ENCODE peak calls at places on chromosomes 6 and 20, in ten cellular contexts. One of them, this sample, is unnamed.
A peak's percentile ranks its signal among the peaks of the same experiment; 100 is the strongest.

GRCh38 chr6:101090281-101090680 is 209.2 kb upstream of the ASCC3 start:
- DNase-seq in fibroblast of lung: no peak
- DNase-seq in neural crest cell: no peak
- DNase-seq in ecto neural progenitor cell: no peak
- DNase-seq in amniotic stem cell: no peak
- DNase-seq in T-cell: no peak
- DNase-seq in non-pigmented ciliary epithelial cell: no peak
- DNase-seq in activated naive CD4-positive, alpha-beta T cell: no peak
- DNase-seq in activated CD8-positive, alpha-beta T cell treated with anti-CD3 and anti-CD28 coated beads for 36 hours: no peak
- DNase-seq in nucleus accumbens: no peak
- DNase-seq in this sample: no peak

GRCh38 chr20:13684566-13685222 is 46.0 kb upstream of the TASP1 start:
- DNase-seq in activated naive CD4-positive, alpha-beta T cell: no peak
- DNase-seq in T-cell: no peak
- DNase-seq in nucleus accumbens: no peak
- DNase-seq in ecto neural progenitor cell: no peak
- DNase-seq in fibroblast of lung: no peak
- DNase-seq in amniotic stem cell: no peak
- DNase-seq in activated CD8-positive, alpha-beta T cell treated with anti-CD3 and anti-CD28 coated beads for 36 hours: no peak
- DNase-seq in neural crest cell: no peak
- DNase-seq in non-pigmented ciliary epithelial cell: no peak
- DNase-seq in this sample: no peak

GRCh38 chr20:57469418-57470211 is 55.3 kb downstream of the CTCFL start:
- DNase-seq in ecto neural progenitor cell: no peak
- DNase-seq in activated naive CD4-positive, alpha-beta T cell: no peak
- DNase-seq in nucleus accumbens: no peak
- DNase-seq in neural crest cell: no peak
- DNase-seq in amniotic stem cell: no peak
- DNase-seq in fibroblast of lung: no peak
- DNase-seq in activated CD8-positive, alpha-beta T cell treated with anti-CD3 and anti-CD28 coated beads for 36 hours: no peak
- DNase-seq in non-pigmented ciliary epithelial cell: no peak
- DNase-seq in T-cell: no peak
- DNase-seq in this sample: no peak

GRCh38 chr6:13378669-13379590 is 50.6 kb upstream of the TBC1D7 start:
- DNase-seq in ecto neural progenitor cell: no peak
- DNase-seq in T-cell: no peak
- DNase-seq in fibroblast of lung: no peak
- DNase-seq in amniotic stem cell: no peak
- DNase-seq in nucleus accumbens: no peak
- DNase-seq in non-pigmented ciliary epithelial cell: no peak
- DNase-seq in activated naive CD4-positive, alpha-beta T cell: no peak
- DNase-seq in neural crest cell: no peak
- DNase-seq in activated CD8-positive, alpha-beta T cell treated with anti-CD3 and anti-CD28 coated beads for 36 hours: no peak
- DNase-seq in this sample: no peak

GRCh38 chr20:20211988-20212518 is 155.9 kb upstream of the INSM1 start:
- DNase-seq in nucleus accumbens: no peak
- DNase-seq in activated naive CD4-positive, alpha-beta T cell: no peak
- DNase-seq in neural crest cell: no peak
- DNase-seq in fibroblast of lung: no peak
- DNase-seq in non-pigmented ciliary epithelial cell: no peak
- DNase-seq in amniotic stem cell: no peak
- DNase-seq in ecto neural progenitor cell: no peak
- DNase-seq in activated CD8-positive, alpha-beta T cell treated with anti-CD3 and anti-CD28 coated beads for 36 hours: no peak
- DNase-seq in T-cell: no peak
- DNase-seq in this sample: no peak

GRCh38 chr6:6164367-6164766 is 156.1 kb downstream of the F13A1 start:
- DNase-seq in non-pigmented ciliary epithelial cell: no peak
- DNase-seq in neural crest cell: no peak
- DNase-seq in T-cell: no peak
- DNase-seq in nucleus accumbens: no peak
- DNase-seq in amniotic stem cell: no peak
- DNase-seq in activated naive CD4-positive, alpha-beta T cell: no peak
- DNase-seq in activated CD8-positive, alpha-beta T cell treated with anti-CD3 and anti-CD28 coated beads for 36 hours: no peak
- DNase-seq in ecto neural progenitor cell: no peak
- DNase-seq in fibroblast of lung: no peak
- DNase-seq in this sample: no peak

GRCh38 chr6:8182209-8182845 is 80.0 kb upstream of the EEF1E1 start:
- DNase-seq in nucleus accumbens: no peak
- DNase-seq in neural crest cell: no peak
- DNase-seq in fibroblast of lung: peak; percentile 40
- DNase-seq in amniotic stem cell: no peak
- DNase-seq in non-pigmented ciliary epithelial cell: no peak
- DNase-seq in activated naive CD4-positive, alpha-beta T cell: no peak
- DNase-seq in ecto neural progenitor cell: no peak
- DNase-seq in T-cell: no peak
- DNase-seq in activated CD8-positive, alpha-beta T cell treated with anti-CD3 and anti-CD28 coated beads for 36 hours: no peak
- DNase-seq in this sample: no peak

GRCh38 chr6:149478631-149479314 is 6.0 kb downstream of the ZC3H12D start:
- DNase-seq in non-pigmented ciliary epithelial cell: no peak
- DNase-seq in T-cell: no peak
- DNase-seq in fibroblast of lung: no peak
- DNase-seq in neural crest cell: no peak
- DNase-seq in nucleus accumbens: no peak
- DNase-seq in activated CD8-positive, alpha-beta T cell treated with anti-CD3 and anti-CD28 coated beads for 36 hours: no peak
- DNase-seq in activated naive CD4-positive, alpha-beta T cell: no peak
- DNase-seq in ecto neural progenitor cell: no peak
- DNase-seq in amniotic stem cell: no peak
- DNase-seq in this sample: no peak

GRCh38 chr20:45783656-45784294 is 7.9 kb downstream of the WFDC3 start:
- DNase-seq in amniotic stem cell: no peak
- DNase-seq in non-pigmented ciliary epithelial cell: no peak
- DNase-seq in fibroblast of lung: no peak
- DNase-seq in T-cell: no peak
- DNase-seq in ecto neural progenitor cell: no peak
- DNase-seq in neural crest cell: no peak
- DNase-seq in activated CD8-positive, alpha-beta T cell treated with anti-CD3 and anti-CD28 coated beads for 36 hours: no peak
- DNase-seq in nucleus accumbens: no peak
- DNase-seq in activated naive CD4-positive, alpha-beta T cell: no peak
- DNase-seq in this sample: no peak

GRCh38 chr20:36745234-36745926 is 510 bp downstream of the NDRG3 start:
- DNase-seq in neural crest cell: no peak
- DNase-seq in amniotic stem cell: no peak
- DNase-seq in ecto neural progenitor cell: no peak
- DNase-seq in activated naive CD4-positive, alpha-beta T cell: no peak
- DNase-seq in T-cell: no peak
- DNase-seq in activated CD8-positive, alpha-beta T cell treated with anti-CD3 and anti-CD28 coated beads for 36 hours: peak; percentile 64
- DNase-seq in fibroblast of lung: no peak
- DNase-seq in nucleus accumbens: no peak
- DNase-seq in non-pigmented ciliary epithelial cell: no peak
- DNase-seq in this sample: no peak

GRCh38 chr20:15257071-15257470 is 919.7 kb upstream of the FLRT3 start:
- DNase-seq in non-pigmented ciliary epithelial cell: no peak
- DNase-seq in amniotic stem cell: no peak
- DNase-seq in activated naive CD4-positive, alpha-beta T cell: no peak
- DNase-seq in fibroblast of lung: no peak
- DNase-seq in T-cell: no peak
- DNase-seq in neural crest cell: no peak
- DNase-seq in ecto neural progenitor cell: no peak
- DNase-seq in nucleus accumbens: no peak
- DNase-seq in activated CD8-positive, alpha-beta T cell treated with anti-CD3 and anti-CD28 coated beads for 36 hours: no peak
- DNase-seq in this sample: no peak

GRCh38 chr6:36973190-36973589 is 12.8 kb downstream of the MTCH1 start:
- DNase-seq in fibroblast of lung: no peak
- DNase-seq in neural crest cell: no peak
- DNase-seq in activated naive CD4-positive, alpha-beta T cell: no peak
- DNase-seq in T-cell: no peak
- DNase-seq in non-pigmented ciliary epithelial cell: no peak
- DNase-seq in activated CD8-positive, alpha-beta T cell treated with anti-CD3 and anti-CD28 coated beads for 36 hours: no peak
- DNase-seq in nucleus accumbens: no peak
- DNase-seq in ecto neural progenitor cell: no peak
- DNase-seq in amniotic stem cell: no peak
- DNase-seq in this sample: no peak

GRCh38 chr20:51516855-51517254 is 25.7 kb downstream of the NFATC2 start:
- DNase-seq in non-pigmented ciliary epithelial cell: no peak
- DNase-seq in activated naive CD4-positive, alpha-beta T cell: no peak
- DNase-seq in fibroblast of lung: no peak
- DNase-seq in ecto neural progenitor cell: no peak
- DNase-seq in nucleus accumbens: no peak
- DNase-seq in neural crest cell: no peak
- DNase-seq in amniotic stem cell: no peak
- DNase-seq in T-cell: no peak
- DNase-seq in activated CD8-positive, alpha-beta T cell treated with anti-CD3 and anti-CD28 coated beads for 36 hours: no peak
- DNase-seq in this sample: no peak